ENCODE peak calls at places on chromosomes 2 and 18, in four cellular contexts. One of them, this sample, is unnamed.

GRCh38 chr2:32192418-32192817 is 26.8 kb downstream of the SLC30A6 start:
- DNase-seq in H9: no peak
- DNase-seq in HCT116: no peak
- DNase-seq in left ventricle myocardium inferior: no peak
- DNase-seq in this sample: no peak

GRCh38 chr2:162199913-162200312 is 43.3 kb downstream of the FAP start:
- DNase-seq in left ventricle myocardium inferior: no peak
- DNase-seq in HCT116: no peak
- DNase-seq in H9: no peak
- DNase-seq in this sample: no peak

GRCh38 chr2:181203412-181203811 is 223.0 kb downstream of the UBE2E3 start:
- DNase-seq in H9: no peak
- DNase-seq in left ventricle myocardium inferior: no peak
- DNase-seq in HCT116: peak; percentile 79
- DNase-seq in this sample: no peak

GRCh38 chr2:60530660-60531276 is 22.7 kb downstream of the BCL11A start:
- DNase-seq in left ventricle myocardium inferior: peak; percentile 53
- DNase-seq in H9: no peak
- DNase-seq in HCT116: no peak
- DNase-seq in this sample: peak; percentile 66

GRCh38 chr2:43360137-43360536 is 133.7 kb upstream of the ZFP36L2 start:
- DNase-seq in HCT116: no peak
- DNase-seq in left ventricle myocardium inferior: no peak
- DNase-seq in H9: no peak
- DNase-seq in this sample: no peak

GRCh38 chr2:230722207-230722606 is 9.6 kb downstream of the CAB39 start:
- DNase-seq in H9: no peak
- DNase-seq in HCT116: no peak
- DNase-seq in left ventricle myocardium inferior: no peak
- DNase-seq in this sample: no peak

GRCh38 chr18:69948919-69949537 is 1.4 kb upstream of the CD226 start:
- DNase-seq in HCT116: no peak
- DNase-seq in left ventricle myocardium inferior: peak; percentile 24
- DNase-seq in H9: no peak
- DNase-seq in this sample: peak; percentile 36

GRCh38 chr2:69200107-69200520 is 186.9 kb downstream of the GFPT1 start:
- DNase-seq in H9: no peak
- DNase-seq in HCT116: no peak
- DNase-seq in left ventricle myocardium inferior: no peak
- DNase-seq in this sample: no peak

GRCh38 chr18:61360440-61361383 is 27.5 kb downstream of the CDH20 start:
- DNase-seq in H9: no peak
- DNase-seq in left ventricle myocardium inferior: no peak
- DNase-seq in HCT116: no peak
- DNase-seq in this sample: no peak

GRCh38 chr2:15728247-15728721 is 136.6 kb downstream of the DDX1 start:
- DNase-seq in left ventricle myocardium inferior: no peak
- DNase-seq in H9: no peak
- DNase-seq in HCT116: no peak
- DNase-seq in this sample: no peak

GRCh38 chr18:76524900-76525698 is 30.1 kb upstream of the ZNF516 start:
- DNase-seq in H9: no peak
- DNase-seq in HCT116: no peak
- DNase-seq in left ventricle myocardium inferior: no peak
- DNase-seq in this sample: no peak

GRCh38 chr2:134360750-134361487 is 107.0 kb downstream of the MGAT5 start:
- DNase-seq in HCT116: no peak
- DNase-seq in H9: no peak
- DNase-seq in left ventricle myocardium inferior: peak; percentile 42
- DNase-seq in this sample: peak; percentile 48

GRCh38 chr2:219554369-219554768 is 10.5 kb downstream of the TMEM198 start:
- DNase-seq in HCT116: no peak
- DNase-seq in left ventricle myocardium inferior: no peak
- DNase-seq in H9: no peak
- DNase-seq in this sample: peak; percentile 25

GRCh38 chr2:235619544-235619943 is 125.7 kb downstream of the AGAP1 start:
- DNase-seq in left ventricle myocardium inferior: no peak
- DNase-seq in HCT116: no peak
- DNase-seq in H9: no peak
- DNase-seq in this sample: no peak

GRCh38 chr2:36568533-36569246 is 29.3 kb downstream of the FEZ2 start:
- DNase-seq in HCT116: no peak
- DNase-seq in H9: no peak
- DNase-seq in left ventricle myocardium inferior: no peak
- DNase-seq in this sample: no peak

GRCh38 chr18:22171839-22172582 is 2.6 kb downstream of the GATA6 start:
- DNase-seq in H9: no peak
- DNase-seq in left ventricle myocardium inferior: no peak
- DNase-seq in HCT116: no peak
- DNase-seq in this sample: no peak

GRCh38 chr18:3119401-3120323 is 100.1 kb downstream of the MYOM1 start:
- DNase-seq in H9: no peak
- DNase-seq in left ventricle myocardium inferior: no peak
- DNase-seq in HCT116: no peak
- DNase-seq in this sample: no peak

GRCh38 chr2:112666764-112667122 is 21.0 kb downstream of the SLC20A1 start:
- DNase-seq in H9: no peak
- DNase-seq in left ventricle myocardium inferior: no peak
- DNase-seq in HCT116: no peak
- DNase-seq in this sample: no peak

GRCh38 chr2:195419033-195419432 is 238.0 kb upstream of the SLC39A10 start:
- DNase-seq in left ventricle myocardium inferior: no peak
- DNase-seq in HCT116: no peak
- DNase-seq in H9: no peak
- DNase-seq in this sample: no peak

GRCh38 chr18:59383831-59384230 is 24.8 kb upstream of the LMAN1 start:
- DNase-seq in HCT116: no peak
- DNase-seq in left ventricle myocardium inferior: no peak
- DNase-seq in H9: no peak
- DNase-seq in this sample: no peak

GRCh38 chr2:28627722-28628480 is 123.7 kb upstream of the PPP1CB start:
- DNase-seq in HCT116: no peak
- DNase-seq in H9: no peak
- DNase-seq in left ventricle myocardium inferior: peak; percentile 48
- DNase-seq in this sample: peak; percentile 48

GRCh38 chr2:101829018-101829396 is 131.5 kb downstream of the MAP4K4 start:
- DNase-seq in H9: no peak
- DNase-seq in left ventricle myocardium inferior: no peak
- DNase-seq in HCT116: no peak
- DNase-seq in this sample: no peak

GRCh38 chr18:48612917-48613316 is 74.1 kb downstream of the CTIF start:
- DNase-seq in HCT116: no peak
- DNase-seq in left ventricle myocardium inferior: no peak
- DNase-seq in H9: no peak
- DNase-seq in this sample: no peak

GRCh38 chr18:24530630-24531111 is 70.2 kb downstream of the HRH4 start:
- DNase-seq in left ventricle myocardium inferior: no peak
- DNase-seq in HCT116: peak; percentile 42
- DNase-seq in H9: no peak
- DNase-seq in this sample: no peak

GRCh38 chr2:205872716-205873115 is 190.4 kb downstream of the NRP2 start:
- DNase-seq in left ventricle myocardium inferior: no peak
- DNase-seq in H9: no peak
- DNase-seq in HCT116: no peak
- DNase-seq in this sample: no peak

GRCh38 chr2:60499651-60500300 is 53.7 kb downstream of the BCL11A start:
- DNase-seq in HCT116: no peak
- DNase-seq in H9: no peak
- DNase-seq in left ventricle myocardium inferior: peak; percentile 40
- DNase-seq in this sample: peak; percentile 51

GRCh38 chr2:218387369-218388194 is 5.5 kb downstream of the SLC11A1 start:
- DNase-seq in H9: peak; percentile 88
- DNase-seq in HCT116: no peak
- DNase-seq in left ventricle myocardium inferior: no peak
- DNase-seq in this sample: peak; percentile 57

GRCh38 chr18:52278191-52278590 is 61.8 kb upstream of the DCC start:
- DNase-seq in left ventricle myocardium inferior: no peak
- DNase-seq in HCT116: no peak
- DNase-seq in H9: no peak
- DNase-seq in this sample: no peak

GRCh38 chr2:209600257-209601180 is 171.1 kb upstream of the UNC80 start:
- DNase-seq in left ventricle myocardium inferior: no peak
- DNase-seq in H9: no peak
- DNase-seq in HCT116: no peak
- DNase-seq in this sample: no peak

GRCh38 chr2:20625491-20625919 is 25.4 kb downstream of the HS1BP3 start:
- DNase-seq in H9: no peak
- DNase-seq in left ventricle myocardium inferior: peak; percentile 14
- DNase-seq in HCT116: no peak
- DNase-seq in this sample: peak; percentile 35
- H3K4me1 ChIP-seq in H9: no peaks in the 10 kb centered on the region
- H3K4me1 ChIP-seq in left ventricle myocardium inferior: peaks cover 77% of the 10 kb centered on the region
- H3K4me1 ChIP-seq in HCT116: no peaks in the 10 kb centered on the region
- H3K4me1 ChIP-seq in this sample: peaks cover 54% of the 10 kb centered on the region

GRCh38 chr2:25252291-25253152 is 84.1 kb upstream of the POMC start:
- DNase-seq in HCT116: no peak
- DNase-seq in H9: peak; percentile 95
- DNase-seq in left ventricle myocardium inferior: peak; percentile 61
- DNase-seq in this sample: peak; percentile 73

GRCh38 chr2:25251461-25252273 is 83.3 kb upstream of the POMC start:
- DNase-seq in left ventricle myocardium inferior: peak; percentile 59
- DNase-seq in HCT116: no peak
- DNase-seq in H9: peak; percentile 60
- DNase-seq in this sample: peak; percentile 59

GRCh38 chr2:25251032-25251460 is 82.7 kb upstream of the POMC start:
- DNase-seq in H9: no peak
- DNase-seq in HCT116: no peak
- DNase-seq in left ventricle myocardium inferior: no peak
- DNase-seq in this sample: no peak

GRCh38 chr2:25249785-25250184 is 81.4 kb upstream of the POMC start:
- DNase-seq in left ventricle myocardium inferior: no peak
- DNase-seq in H9: no peak
- DNase-seq in HCT116: no peak
- DNase-seq in this sample: no peak

GRCh38 chr2:25250331-25251031 is 82.1 kb upstream of the POMC start:
- DNase-seq in HCT116: no peak
- DNase-seq in left ventricle myocardium inferior: no peak
- DNase-seq in H9: no peak
- DNase-seq in this sample: no peak
- H3K27ac ChIP-seq in HCT116: no peak overlapping the region
- H3K27ac ChIP-seq in left ventricle myocardium inferior: no peak overlapping the region
- H3K27ac ChIP-seq in H9: no peak overlapping the region
- H3K27ac ChIP-seq in this sample: no peak overlapping the region

GRCh38 chr2:239394978-239395377 is 5.8 kb downstream of the HDAC4 start:
- DNase-seq in left ventricle myocardium inferior: no peak
- DNase-seq in HCT116: no peak
- DNase-seq in H9: no peak
- DNase-seq in this sample: no peak
- H3K4me1 ChIP-seq in left ventricle myocardium inferior: peaks cover 99% of the 10 kb centered on the region
- H3K4me1 ChIP-seq in HCT116: peaks cover 20% of the 10 kb centered on the region
- H3K4me1 ChIP-seq in H9: no peaks in the 10 kb centered on the region
- H3K4me1 ChIP-seq in this sample: peaks cover 17% of the 10 kb centered on the region

GRCh38 chr2:73823416-73823815 is 5.3 kb upstream of the STAMBP start:
- DNase-seq in HCT116: no peak
- DNase-seq in left ventricle myocardium inferior: no peak
- DNase-seq in H9: no peak
- DNase-seq in this sample: no peak

GRCh38 chr2:73821669-73822068 is 7.1 kb upstream of the STAMBP start:
- DNase-seq in H9: no peak
- DNase-seq in HCT116: no peak
- DNase-seq in left ventricle myocardium inferior: no peak
- DNase-seq in this sample: no peak

GRCh38 chr2:73822991-73823390 is 5.8 kb upstream of the STAMBP start:
- DNase-seq in left ventricle myocardium inferior: no peak
- DNase-seq in HCT116: no peak
- DNase-seq in H9: no peak
- DNase-seq in this sample: no peak

GRCh38 chr2:73821227-73821626 is 7.5 kb upstream of the STAMBP start:
- DNase-seq in left ventricle myocardium inferior: no peak
- DNase-seq in H9: no peak
- DNase-seq in HCT116: no peak
- DNase-seq in this sample: no peak

GRCh38 chr2:73822276-73822675 is 6.5 kb upstream of the STAMBP start:
- DNase-seq in HCT116: no peak
- DNase-seq in H9: no peak
- DNase-seq in left ventricle myocardium inferior: no peak
- DNase-seq in this sample: no peak
- H3K27ac ChIP-seq in HCT116: no peak overlapping the region
- H3K27ac ChIP-seq in H9: no peak overlapping the region
- H3K27ac ChIP-seq in left ventricle myocardium inferior: no peak overlapping the region
- H3K27ac ChIP-seq in this sample: no peak overlapping the region

This sample was measured in heart left ventricle.